ENCODE peak calls at places on chromosomes 13 and 19, in five cellular contexts. One of them, this sample, is unnamed.

GRCh38 chr19:45474191-45474940 is 6.6 kb downstream of the FOSB start:
- DNase-seq in lower lobe of right lung: no peak
- DNase-seq in NCI-H1436: no peak
- DNase-seq in spleen: no peak
- DNase-seq in stimulated activated CD4-positive, alpha-beta T cell treated with anti-CD3 and anti-CD28 coated beads, Interleukin-12 subunit alpha, Interleukin-12 subunit beta, amount 100 ng/mL, for 24 hours: no peak
- DNase-seq in this sample: no peak

GRCh38 chr13:84191199-84191598 is 308.9 kb upstream of the SLITRK1 start:
- DNase-seq in spleen: no peak
- DNase-seq in NCI-H1436: no peak
- DNase-seq in lower lobe of right lung: no peak
- DNase-seq in stimulated activated CD4-positive, alpha-beta T cell treated with anti-CD3 and anti-CD28 coated beads, Interleukin-12 subunit alpha, Interleukin-12 subunit beta, amount 100 ng/mL, for 24 hours: no peak
- DNase-seq in this sample: no peak

GRCh38 chr19:35299523-35300339 is 7.8 kb downstream of the MAG start:
- DNase-seq in stimulated activated CD4-positive, alpha-beta T cell treated with anti-CD3 and anti-CD28 coated beads, Interleukin-12 subunit alpha, Interleukin-12 subunit beta, amount 100 ng/mL, for 24 hours: no peak
- DNase-seq in NCI-H1436: no peak
- DNase-seq in lower lobe of right lung: no peak
- DNase-seq in spleen: no peak
- DNase-seq in this sample: no peak

GRCh38 chr13:75050419-75051066 is 431.4 kb downstream of the TBC1D4 start:
- DNase-seq in stimulated activated CD4-positive, alpha-beta T cell treated with anti-CD3 and anti-CD28 coated beads, Interleukin-12 subunit alpha, Interleukin-12 subunit beta, amount 100 ng/mL, for 24 hours: no peak
- DNase-seq in NCI-H1436: no peak
- DNase-seq in spleen: no peak
- DNase-seq in lower lobe of right lung: no peak
- DNase-seq in this sample: no peak

GRCh38 chr13:99275093-99275469 is 16.9 kb upstream of the GPR18 start:
- DNase-seq in spleen: no peak
- DNase-seq in NCI-H1436: no peak
- DNase-seq in lower lobe of right lung: no peak
- DNase-seq in stimulated activated CD4-positive, alpha-beta T cell treated with anti-CD3 and anti-CD28 coated beads, Interleukin-12 subunit alpha, Interleukin-12 subunit beta, amount 100 ng/mL, for 24 hours: no peak
- DNase-seq in this sample: no peak

GRCh38 chr13:25300861-25301346 is 521 bp upstream of the NUP58 start:
- DNase-seq in spleen: peak
- DNase-seq in NCI-H1436: no peak
- DNase-seq in stimulated activated CD4-positive, alpha-beta T cell treated with anti-CD3 and anti-CD28 coated beads, Interleukin-12 subunit alpha, Interleukin-12 subunit beta, amount 100 ng/mL, for 24 hours: no peak
- DNase-seq in lower lobe of right lung: peak
- DNase-seq in this sample: no peak

GRCh38 chr19:52190679-52191293 is 934 bp downstream of the PPP2R1A start:
- DNase-seq in spleen: peak
- DNase-seq in lower lobe of right lung: peak
- DNase-seq in NCI-H1436: no peak
- DNase-seq in stimulated activated CD4-positive, alpha-beta T cell treated with anti-CD3 and anti-CD28 coated beads, Interleukin-12 subunit alpha, Interleukin-12 subunit beta, amount 100 ng/mL, for 24 hours: no peak
- DNase-seq in this sample: no peak

GRCh38 chr13:106318941-106319411 is 216.5 kb downstream of the EFNB2 start:
- DNase-seq in stimulated activated CD4-positive, alpha-beta T cell treated with anti-CD3 and anti-CD28 coated beads, Interleukin-12 subunit alpha, Interleukin-12 subunit beta, amount 100 ng/mL, for 24 hours: no peak
- DNase-seq in NCI-H1436: no peak
- DNase-seq in spleen: no peak
- DNase-seq in lower lobe of right lung: no peak
- DNase-seq in this sample: no peak

GRCh38 chr13:49060698-49061387 is 85.1 kb downstream of the FNDC3A start:
- DNase-seq in NCI-H1436: no peak
- DNase-seq in spleen: no peak
- DNase-seq in stimulated activated CD4-positive, alpha-beta T cell treated with anti-CD3 and anti-CD28 coated beads, Interleukin-12 subunit alpha, Interleukin-12 subunit beta, amount 100 ng/mL, for 24 hours: no peak
- DNase-seq in lower lobe of right lung: no peak
- DNase-seq in this sample: no peak

GRCh38 chr13:33052446-33052845 is 36.2 kb downstream of the KL start:
- DNase-seq in stimulated activated CD4-positive, alpha-beta T cell treated with anti-CD3 and anti-CD28 coated beads, Interleukin-12 subunit alpha, Interleukin-12 subunit beta, amount 100 ng/mL, for 24 hours: no peak
- DNase-seq in NCI-H1436: no peak
- DNase-seq in spleen: no peak
- DNase-seq in lower lobe of right lung: no peak
- DNase-seq in this sample: no peak

GRCh38 chr13:46085737-46086136 is 19.1 kb downstream of the CPB2 start:
- DNase-seq in lower lobe of right lung: no peak
- DNase-seq in spleen: no peak
- DNase-seq in NCI-H1436: no peak
- DNase-seq in stimulated activated CD4-positive, alpha-beta T cell treated with anti-CD3 and anti-CD28 coated beads, Interleukin-12 subunit alpha, Interleukin-12 subunit beta, amount 100 ng/mL, for 24 hours: no peak
- DNase-seq in this sample: no peak

GRCh38 chr19:7394728-7395359 is 46.1 kb downstream of the ARHGEF18 start:
- DNase-seq in spleen: peak
- DNase-seq in NCI-H1436: peak
- DNase-seq in stimulated activated CD4-positive, alpha-beta T cell treated with anti-CD3 and anti-CD28 coated beads, Interleukin-12 subunit alpha, Interleukin-12 subunit beta, amount 100 ng/mL, for 24 hours: peak
- DNase-seq in lower lobe of right lung: peak
- DNase-seq in this sample: no peak

GRCh38 chr13:33453911-33454310 is 168.4 kb upstream of the STARD13 start:
- DNase-seq in stimulated activated CD4-positive, alpha-beta T cell treated with anti-CD3 and anti-CD28 coated beads, Interleukin-12 subunit alpha, Interleukin-12 subunit beta, amount 100 ng/mL, for 24 hours: no peak
- DNase-seq in spleen: no peak
- DNase-seq in NCI-H1436: no peak
- DNase-seq in lower lobe of right lung: no peak
- DNase-seq in this sample: no peak

GRCh38 chr13:22278336-22278929 is 607.6 kb downstream of the FGF9 start:
- DNase-seq in spleen: no peak
- DNase-seq in lower lobe of right lung: no peak
- DNase-seq in NCI-H1436: peak
- DNase-seq in stimulated activated CD4-positive, alpha-beta T cell treated with anti-CD3 and anti-CD28 coated beads, Interleukin-12 subunit alpha, Interleukin-12 subunit beta, amount 100 ng/mL, for 24 hours: peak
- DNase-seq in this sample: no peak

GRCh38 chr19:31255863-31256600 is 93.2 kb downstream of the TSHZ3 start:
- DNase-seq in lower lobe of right lung: no peak
- DNase-seq in spleen: no peak
- DNase-seq in NCI-H1436: no peak
- DNase-seq in stimulated activated CD4-positive, alpha-beta T cell treated with anti-CD3 and anti-CD28 coated beads, Interleukin-12 subunit alpha, Interleukin-12 subunit beta, amount 100 ng/mL, for 24 hours: no peak
- DNase-seq in this sample: no peak

GRCh38 chr13:25175431-25175830 is 3.3 kb upstream of the AMER2 start:
- DNase-seq in NCI-H1436: no peak
- DNase-seq in stimulated activated CD4-positive, alpha-beta T cell treated with anti-CD3 and anti-CD28 coated beads, Interleukin-12 subunit alpha, Interleukin-12 subunit beta, amount 100 ng/mL, for 24 hours: no peak
- DNase-seq in spleen: no peak
- DNase-seq in lower lobe of right lung: no peak
- DNase-seq in this sample: no peak

GRCh38 chr13:39970177-39970846 is 314.9 kb downstream of the COG6 start:
- DNase-seq in NCI-H1436: no peak
- DNase-seq in spleen: no peak
- DNase-seq in stimulated activated CD4-positive, alpha-beta T cell treated with anti-CD3 and anti-CD28 coated beads, Interleukin-12 subunit alpha, Interleukin-12 subunit beta, amount 100 ng/mL, for 24 hours: no peak
- DNase-seq in lower lobe of right lung: no peak
- DNase-seq in this sample: no peak

GRCh38 chr19:33404916-33405315 is 31.4 kb downstream of the CEBPG start:
- DNase-seq in spleen: peak
- DNase-seq in lower lobe of right lung: peak
- DNase-seq in stimulated activated CD4-positive, alpha-beta T cell treated with anti-CD3 and anti-CD28 coated beads, Interleukin-12 subunit alpha, Interleukin-12 subunit beta, amount 100 ng/mL, for 24 hours: no peak
- DNase-seq in NCI-H1436: no peak
- DNase-seq in this sample: no peak

GRCh38 chr13:48231080-48231479 is 1.9 kb upstream of the ITM2B start:
- DNase-seq in NCI-H1436: no peak
- DNase-seq in lower lobe of right lung: no peak
- DNase-seq in spleen: no peak
- DNase-seq in stimulated activated CD4-positive, alpha-beta T cell treated with anti-CD3 and anti-CD28 coated beads, Interleukin-12 subunit alpha, Interleukin-12 subunit beta, amount 100 ng/mL, for 24 hours: no peak
- DNase-seq in this sample: no peak

GRCh38 chr13:94706854-94707399 is 5.4 kb downstream of the SOX21 start:
- DNase-seq in lower lobe of right lung: no peak
- DNase-seq in stimulated activated CD4-positive, alpha-beta T cell treated with anti-CD3 and anti-CD28 coated beads, Interleukin-12 subunit alpha, Interleukin-12 subunit beta, amount 100 ng/mL, for 24 hours: no peak
- DNase-seq in spleen: no peak
- DNase-seq in NCI-H1436: no peak
- DNase-seq in this sample: peak

GRCh38 chr13:88461272-88462009 is 790.3 kb downstream of the SLITRK5 start:
- DNase-seq in lower lobe of right lung: no peak
- DNase-seq in NCI-H1436: no peak
- DNase-seq in stimulated activated CD4-positive, alpha-beta T cell treated with anti-CD3 and anti-CD28 coated beads, Interleukin-12 subunit alpha, Interleukin-12 subunit beta, amount 100 ng/mL, for 24 hours: no peak
- DNase-seq in spleen: no peak
- DNase-seq in this sample: no peak

GRCh38 chr19:9967326-9967725 is 31.0 kb upstream of the OLFM2 start:
- DNase-seq in lower lobe of right lung: no peak
- DNase-seq in stimulated activated CD4-positive, alpha-beta T cell treated with anti-CD3 and anti-CD28 coated beads, Interleukin-12 subunit alpha, Interleukin-12 subunit beta, amount 100 ng/mL, for 24 hours: no peak
- DNase-seq in NCI-H1436: no peak
- DNase-seq in spleen: no peak
- DNase-seq in this sample: no peak

GRCh38 chr19:11204943-11205349 is 7.6 kb upstream of the KANK2 start:
- DNase-seq in lower lobe of right lung: no peak
- DNase-seq in stimulated activated CD4-positive, alpha-beta T cell treated with anti-CD3 and anti-CD28 coated beads, Interleukin-12 subunit alpha, Interleukin-12 subunit beta, amount 100 ng/mL, for 24 hours: no peak
- DNase-seq in spleen: no peak
- DNase-seq in NCI-H1436: no peak
- DNase-seq in this sample: no peak

GRCh38 chr13:82292334-82292733 is 1589.9 kb downstream of the SLITRK1 start:
- DNase-seq in stimulated activated CD4-positive, alpha-beta T cell treated with anti-CD3 and anti-CD28 coated beads, Interleukin-12 subunit alpha, Interleukin-12 subunit beta, amount 100 ng/mL, for 24 hours: no peak
- DNase-seq in spleen: no peak
- DNase-seq in lower lobe of right lung: no peak
- DNase-seq in NCI-H1436: no peak
- DNase-seq in this sample: no peak

GRCh38 chr19:7417671-7418324 is 69.1 kb downstream of the ARHGEF18 start:
- DNase-seq in stimulated activated CD4-positive, alpha-beta T cell treated with anti-CD3 and anti-CD28 coated beads, Interleukin-12 subunit alpha, Interleukin-12 subunit beta, amount 100 ng/mL, for 24 hours: no peak
- DNase-seq in lower lobe of right lung: no peak
- DNase-seq in NCI-H1436: no peak
- DNase-seq in spleen: no peak
- DNase-seq in this sample: no peak

GRCh38 chr19:14979498-14980255 is at the start of gene SLC1A6:
- DNase-seq in lower lobe of right lung: no peak
- DNase-seq in spleen: no peak
- DNase-seq in stimulated activated CD4-positive, alpha-beta T cell treated with anti-CD3 and anti-CD28 coated beads, Interleukin-12 subunit alpha, Interleukin-12 subunit beta, amount 100 ng/mL, for 24 hours: no peak
- DNase-seq in NCI-H1436: no peak
- DNase-seq in this sample: no peak

GRCh38 chr19:1411255-1412191 is 4.1 kb downstream of the DAZAP1 start:
- DNase-seq in stimulated activated CD4-positive, alpha-beta T cell treated with anti-CD3 and anti-CD28 coated beads, Interleukin-12 subunit alpha, Interleukin-12 subunit beta, amount 100 ng/mL, for 24 hours: no peak
- DNase-seq in NCI-H1436: no peak
- DNase-seq in lower lobe of right lung: no peak
- DNase-seq in spleen: no peak
- DNase-seq in this sample: no peak

GRCh38 chr13:106184778-106185177 is 350.7 kb downstream of the EFNB2 start:
- DNase-seq in spleen: no peak
- DNase-seq in stimulated activated CD4-positive, alpha-beta T cell treated with anti-CD3 and anti-CD28 coated beads, Interleukin-12 subunit alpha, Interleukin-12 subunit beta, amount 100 ng/mL, for 24 hours: no peak
- DNase-seq in lower lobe of right lung: no peak
- DNase-seq in NCI-H1436: no peak
- DNase-seq in this sample: no peak

GRCh38 chr13:51520524-51520923 is 63.7 kb upstream of the WDFY2 start:
- DNase-seq in stimulated activated CD4-positive, alpha-beta T cell treated with anti-CD3 and anti-CD28 coated beads, Interleukin-12 subunit alpha, Interleukin-12 subunit beta, amount 100 ng/mL, for 24 hours: no peak
- DNase-seq in lower lobe of right lung: no peak
- DNase-seq in spleen: no peak
- DNase-seq in NCI-H1436: no peak
- DNase-seq in this sample: no peak

This sample was measured in NCI-H187.